ENCODE peak calls at places on chromosome X, in seven cellular contexts. F, G, C, T, P, K and W are unnamed samples.
A peak's percentile ranks its signal among the peaks of the same experiment; 100 is the strongest.

GRCh38 chrX:109934434-109934833 is 68.5 kb upstream of the TMEM164 start:
- DNase-seq in F (no peak), G (no peak), C (no peak), T (no peak), P (no peak), K (no peak), W (no peak)

GRCh38 chrX:112800901-112801775 is 39.5 kb downstream of the AMOT start:
- DNase-seq in F (no peak), G (no peak), C (no peak), T (no peak), P (no peak), K (no peak), W (no peak)

GRCh38 chrX:131792789-131793462 is 230.2 kb upstream of the STK26 start:
- DNase-seq in F (peak; percentile 86), G (no peak), C (no peak), T (peak; percentile 89), P (peak; percentile 6), K (no peak), W (no peak)

GRCh38 chrX:108271397-108271787 is 166.8 kb downstream of the COL4A6 start:
- DNase-seq in F (no peak), G (no peak), C (no peak), T (no peak), P (no peak), K (no peak), W (peak; percentile 15)

GRCh38 chrX:72268601-72269365 is 8.3 kb downstream of the RPS4X start:
- DNase-seq in F (no peak), G (no peak), C (no peak), T (no peak), P (no peak), K (no peak), W (no peak)

GRCh38 chrX:41526925-41527324 is 79.8 kb downstream of the NYX start:
- DNase-seq in F (no peak), G (no peak), C (peak; percentile 80), T (no peak), P (peak; percentile 2), K (peak; percentile 43), W (peak; percentile 52)

GRCh38 chrX:78333521-78333920 is 6.1 kb upstream of the CYSLTR1 start:
- DNase-seq in F (no peak), G (no peak), C (no peak), T (no peak), P (no peak), K (no peak), W (peak; percentile 15)

GRCh38 chrX:16826207-16826606 is 39.9 kb downstream of the TXLNG start:
- DNase-seq in F (no peak), G (no peak), C (peak; percentile 38), T (no peak), P (no peak), K (peak; percentile 53), W (peak; percentile 43)

GRCh38 chrX:143664302-143664701 is 28.4 kb upstream of the SLITRK4 start:
- DNase-seq in F (no peak), G (no peak), C (peak; percentile 12), T (no peak), P (no peak), K (peak; percentile 7), W (peak; percentile 1)

GRCh38 chrX:97326456-97326855 is 442.7 kb downstream of the RPA4 start:
- DNase-seq in F (no peak), G (no peak), C (no peak), T (no peak), P (no peak), K (no peak), W (no peak)

GRCh38 chrX:41445781-41446358 is 1.3 kb upstream of the NYX start:
- DNase-seq in F (no peak), G (no peak), C (no peak), T (no peak), P (no peak), K (no peak), W (no peak)

GRCh38 chrX:119189586-119189985 is 46.5 kb upstream of the PGRMC1 start:
- DNase-seq in F (peak; percentile 74), G (no peak), C (no peak), T (peak; percentile 68), P (no peak), K (no peak), W (no peak)

GRCh38 chrX:119604778-119605177 is 1.4 kb downstream of the NKRF start:
- DNase-seq in F (no peak), G (no peak), C (no peak), T (no peak), P (no peak), K (no peak), W (no peak)

GRCh38 chrX:149512225-149512885 is 7.2 kb upstream of the IDS start:
- DNase-seq in F (no peak), G (peak; percentile 27), C (peak; percentile 41), T (peak; percentile 38), P (no peak), K (peak; percentile 46), W (peak; percentile 41)

GRCh38 chrX:137031517-137032377 is 2.0 kb downstream of the GPR101 start:
- DNase-seq in F (no peak), G (no peak), C (peak; percentile 28), T (no peak), P (no peak), K (peak; percentile 24), W (peak; percentile 18)

GRCh38 chrX:150229481-150229880 is 133.6 kb upstream of the MAMLD1 start:
- DNase-seq in F (no peak), G (no peak), C (no peak), T (no peak), P (no peak), K (no peak), W (no peak)